ENCODE peak calls at places on chromosomes 2 and 18, in nine cellular contexts. X, Y, Q, M, I, W, A, T and O are unnamed samples.

GRCh38 chr18:987325-988186 is 82.9 kb downstream of the ADCYAP1 start:
- DNase-seq in M (no peak), A (no peak), I (no peak), Y (no peak), Q (no peak), X (peak; percentile 78), T (peak; percentile 47), W (no peak), O (no peak)

GRCh38 chr2:111965062-111965461 is 66.7 kb downstream of the MERTK start:
- DNase-seq in M (no peak), A (no peak), Q (no peak), Y (no peak), X (no peak), I (no peak), T (no peak), W (no peak), O (no peak)

GRCh38 chr2:159379181-159379580 is 92.7 kb upstream of the WDSUB1 start:
- DNase-seq in M (no peak), Q (no peak), A (no peak), Y (no peak), W (no peak), T (no peak), X (no peak), I (no peak), O (no peak)

GRCh38 chr2:10132596-10132995 is 10.1 kb downstream of the RRM2 start:
- DNase-seq in W (no peak), Q (no peak), A (no peak), X (no peak), I (no peak), T (no peak), Y (no peak), M (no peak), O (no peak)

GRCh38 chr18:45951021-45951714 is 16.0 kb downstream of the EPG5 start:
- DNase-seq in T (peak; percentile 84), A (no peak), Q (no peak), M (peak; percentile 90), I (no peak), X (peak; percentile 92), Y (peak; percentile 57), W (no peak), O (peak; percentile 65)

GRCh38 chr2:101114815-101115214 is 36.4 kb downstream of the TBC1D8 start:
- DNase-seq in Q (no peak), T (no peak), X (no peak), W (no peak), I (no peak), M (no peak), Y (no peak), A (no peak), O (no peak)

GRCh38 chr2:24050041-24050655 is 607 bp downstream of the FKBP1B start:
- DNase-seq in T (peak; percentile 18), I (no peak), W (peak; percentile 35), A (no peak), X (peak; percentile 3), Y (no peak), Q (peak; percentile 39), M (no peak), O (peak; percentile 37)

GRCh38 chr18:45689386-45689785 is 34.6 kb upstream of the SLC14A1 start:
- DNase-seq in T (no peak), M (no peak), I (no peak), W (no peak), A (peak; percentile 40), Q (no peak), X (no peak), Y (no peak), O (no peak)

GRCh38 chr2:237096911-237097310 is 11.2 kb downstream of the COPS8 start:
- DNase-seq in Y (no peak), Q (no peak), X (peak; percentile 83), W (no peak), M (peak; percentile 77), T (peak; percentile 95), I (no peak), A (no peak), O (no peak)

GRCh38 chr2:395886-396285 is 108.0 kb upstream of the ALKAL2 start:
- DNase-seq in I (no peak), T (no peak), Y (no peak), A (no peak), Q (no peak), W (no peak), X (no peak), M (no peak), O (no peak)

GRCh38 chr2:41937464-41937861 is 110.4 kb upstream of the PKDCC start:
- DNase-seq in A (no peak), W (no peak), Y (no peak), X (peak; percentile 67), I (no peak), M (peak; percentile 41), T (peak; percentile 62), Q (peak; percentile 81), O (no peak)

GRCh38 chr2:42055573-42056514 is 8.0 kb downstream of the PKDCC start:
- DNase-seq in Y (no peak), Q (no peak), X (no peak), M (no peak), T (no peak), I (no peak), W (no peak), A (no peak), O (no peak)

GRCh38 chr2:138949517-138949916 is 169.3 kb upstream of the NXPH2 start:
- DNase-seq in I (no peak), T (no peak), W (no peak), X (no peak), Q (no peak), A (no peak), M (no peak), Y (peak; percentile 87), O (no peak)

GRCh38 chr2:9714630-9715214 is 83.9 kb upstream of the YWHAQ start:
- DNase-seq in Q (no peak), A (no peak), W (no peak), I (no peak), M (no peak), Y (no peak), X (no peak), T (no peak), O (peak; percentile 68)

GRCh38 chr2:200449149-200449548 is 60.7 kb downstream of the KCTD18 start:
- DNase-seq in Y (no peak), Q (no peak), X (no peak), M (no peak), W (no peak), T (no peak), A (no peak), I (no peak), O (no peak)

GRCh38 chr2:156110890-156111289 is 221.6 kb downstream of the NR4A2 start:
- DNase-seq in M (no peak), T (no peak), I (no peak), A (no peak), Y (no peak), Q (peak; percentile 32), W (no peak), X (no peak), O (no peak)

GRCh38 chr18:32469190-32469611 is 1.5 kb downstream of the GAREM1 start:
- DNase-seq in W (peak; percentile 29), I (no peak), X (peak; percentile 5), M (peak; percentile 36), Q (peak; percentile 15), T (peak; percentile 55), A (no peak), Y (peak; percentile 6), O (peak; percentile 32)

GRCh38 chr2:218224206-218224605 is 7.2 kb downstream of the ARPC2 start:
- DNase-seq in Q (no peak), W (no peak), A (no peak), T (no peak), I (no peak), M (peak; percentile 55), Y (no peak), X (no peak), O (no peak)